ENCODE peak calls at places on chromosomes 7 and 10, in four cellular contexts. F, Z, A and G are unnamed samples. For H3K79me2, the result is how much of the 10 kb centered on the place peaks cover.

GRCh38 chr10:35940067-35940989 is 298.2 kb upstream of the FZD8 start:
- DNase-seq in A (no peak), F (peak), Z (no peak), G (peak)

GRCh38 chr10:4069491-4069890 is 284.5 kb upstream of the KLF6 start:
- DNase-seq in A (peak), F (no peak), Z (no peak), G (peak)

GRCh38 chr7:132399367-132399766 is 176.9 kb downstream of the PLXNA4 start:
- DNase-seq in F (no peak), A (no peak), Z (no peak), G (no peak)

GRCh38 chr10:75487087-75487784 is 55.8 kb downstream of the LRMDA start:
- DNase-seq in A (no peak), F (no peak), Z (no peak), G (no peak)

GRCh38 chr10:89480047-89480446 is 55.3 kb downstream of the SLC16A12 start:
- DNase-seq in F (no peak), A (no peak), Z (no peak), G (no peak)

GRCh38 chr7:121755818-121756501 is 117.0 kb upstream of the PTPRZ1 start:
- DNase-seq in Z (peak), F (no peak), A (no peak), G (peak)

GRCh38 chr7:18873674-18874341 is 243.6 kb downstream of the TWIST1 start:
- DNase-seq in F (no peak), Z (peak), A (no peak), G (peak)

GRCh38 chr10:22230331-22230833 is 12.6 kb upstream of the EBLN1 start:
- DNase-seq in Z (no peak), A (peak), F (no peak), G (peak)

GRCh38 chr7:128863433-128863989 is 855 bp downstream of the ATP6V1F start:
- DNase-seq in A (peak), Z (peak), F (peak), G (peak)

GRCh38 chr10:62831346-62831745 is 15.2 kb upstream of the EGR2 start:
- DNase-seq in A (no peak), F (no peak), Z (no peak), G (no peak)

GRCh38 chr10:114019226-114019625 is 24.4 kb upstream of the ADRB1 start:
- DNase-seq in A (no peak), F (no peak), Z (no peak), G (no peak)

GRCh38 chr7:428387-428786 is 91.3 kb downstream of the PDGFA start:
- DNase-seq in A (no peak), F (no peak), Z (no peak), G (no peak)

GRCh38 chr7:25025218-25025671 is 45.3 kb upstream of the OSBPL3 start:
- DNase-seq in Z (no peak), A (peak), F (no peak), G (peak)

GRCh38 chr10:133159611-133159949 is 439 bp upstream of the KNDC1 start:
- DNase-seq in F (no peak), Z (no peak), A (no peak), G (no peak)

GRCh38 chr10:104045151-104046089 is 40.3 kb downstream of the COL17A1 start:
- DNase-seq in Z (peak), F (peak), A (peak), G (peak)

GRCh38 chr10:30999084-30999712 is 32.5 kb downstream of the ZNF438 start:
- DNase-seq in Z (no peak), A (peak), F (no peak), G (no peak)

GRCh38 chr10:102713483-102713813 is 749 bp downstream of the ARL3 start:
- DNase-seq in Z (no peak), F (no peak), A (peak), G (no peak)

GRCh38 chr10:52639652-52640051 is 132.9 kb downstream of the MBL2 start:
- DNase-seq in A (peak), Z (no peak), F (no peak), G (no peak)

GRCh38 chr7:140581411-140581810 is 59.2 kb downstream of the DENND2A start:
- DNase-seq in Z (no peak), A (no peak), F (no peak), G (no peak)

GRCh38 chr7:120436487-120437060 is 163.6 kb downstream of the KCND2 start:
- DNase-seq in Z (no peak), A (no peak), F (no peak), G (no peak)

GRCh38 chr10:132446661-132447445 is 49.9 kb downstream of the PWWP2B start:
- DNase-seq in Z (no peak), A (peak), F (no peak), G (peak)

GRCh38 chr7:137417464-137417863 is 73.9 kb upstream of the PTN start:
- DNase-seq in A (no peak), F (no peak), Z (no peak), G (no peak)

GRCh38 chr10:132388901-132389630 is 7.9 kb upstream of the PWWP2B start:
- DNase-seq in F (no peak), A (peak), Z (peak), G (no peak)

GRCh38 chr7:158648787-158649186 is 55.8 kb downstream of the NCAPG2 start:
- DNase-seq in Z (no peak), F (no peak), A (peak), G (no peak)

GRCh38 chr7:1486571-1486970 is 17.6 kb downstream of the INTS1 start:
- DNase-seq in F (no peak), A (no peak), Z (no peak), G (no peak)

GRCh38 chr7:149147730-149148653 is 739 bp downstream of the ZNF398 start:
- DNase-seq in F (peak), A (peak), Z (no peak), G (peak)

GRCh38 chr10:119409906-119410305 is 132.6 kb downstream of the RGS10 start:
- DNase-seq in F (no peak), A (peak), Z (no peak), G (no peak)

GRCh38 chr7:1377111-1377909 is 82.0 kb downstream of the MICALL2 start:
- DNase-seq in F (no peak), A (no peak), Z (no peak), G (no peak)

GRCh38 chr10:31698169-31698890 is 230.3 kb downstream of the ARHGAP12 start:
- DNase-seq in Z (no peak), F (no peak), A (peak), G (no peak)

GRCh38 chr7:55397617-55398016 is 32.5 kb downstream of the LANCL2 start:
- DNase-seq in F (no peak), A (no peak), Z (no peak), G (no peak)

GRCh38 chr7:69451715-69452114 is 146.6 kb upstream of the AUTS2 start:
- DNase-seq in A (no peak), Z (no peak), F (no peak), G (no peak)

GRCh38 chr7:69445549-69445948 is 152.7 kb upstream of the AUTS2 start:
- DNase-seq in A (no peak), F (no peak), Z (no peak), G (peak)

GRCh38 chr7:69452797-69453196 is 145.5 kb upstream of the AUTS2 start:
- DNase-seq in A (no peak), F (no peak), Z (no peak), G (no peak)

GRCh38 chr7:69450436-69450835 is 147.8 kb upstream of the AUTS2 start:
- DNase-seq in A (no peak), Z (peak), F (no peak), G (peak)

DNA sequence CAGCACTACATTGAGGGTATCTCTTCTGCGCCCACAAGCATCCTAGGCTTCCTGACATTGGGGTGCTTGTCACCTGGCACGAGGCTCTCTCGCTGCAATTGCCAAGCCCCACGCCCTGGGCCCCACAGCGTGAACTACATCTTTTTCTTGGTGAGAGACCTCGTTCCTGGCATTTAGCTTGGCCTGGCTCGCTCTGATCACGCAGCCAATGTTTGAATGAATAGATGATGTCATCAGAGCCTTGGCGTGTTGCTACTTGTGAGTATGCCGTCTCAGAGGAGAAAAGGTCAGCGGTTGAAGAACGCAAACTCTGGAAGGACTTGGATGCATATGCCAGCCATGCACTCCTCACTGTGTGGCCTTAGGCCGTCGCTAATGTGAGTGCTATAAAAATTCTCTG is 150.2 kb upstream of the AUTS2 start:
- DNase-seq in F (no peak), Z (no peak), A (no peak), G (no peak)
- H2AK5ac ChIP-seq in F (no peak), Z (no peak), A (no peak), G (no peak)

GRCh38 chr10:909831-910230 is 21.7 kb downstream of the LARP4B start:
- DNase-seq in Z (no peak), F (no peak), A (peak), G (peak)

GRCh38 chr10:905972-906371 is 25.5 kb downstream of the LARP4B start:
- DNase-seq in F (no peak), A (no peak), Z (no peak), G (no peak)

GRCh38 chr10:905503-905902 is 26.0 kb downstream of the LARP4B start:
- DNase-seq in F (no peak), Z (no peak), A (peak), G (peak)

GRCh38 chr10:904403-904802 is 27.1 kb downstream of the LARP4B start:
- DNase-seq in A (no peak), F (no peak), Z (no peak), G (no peak)
- H2BK5ac ChIP-seq in A (no peak), F (no peak), Z (no peak), G (no peak)

DNA sequence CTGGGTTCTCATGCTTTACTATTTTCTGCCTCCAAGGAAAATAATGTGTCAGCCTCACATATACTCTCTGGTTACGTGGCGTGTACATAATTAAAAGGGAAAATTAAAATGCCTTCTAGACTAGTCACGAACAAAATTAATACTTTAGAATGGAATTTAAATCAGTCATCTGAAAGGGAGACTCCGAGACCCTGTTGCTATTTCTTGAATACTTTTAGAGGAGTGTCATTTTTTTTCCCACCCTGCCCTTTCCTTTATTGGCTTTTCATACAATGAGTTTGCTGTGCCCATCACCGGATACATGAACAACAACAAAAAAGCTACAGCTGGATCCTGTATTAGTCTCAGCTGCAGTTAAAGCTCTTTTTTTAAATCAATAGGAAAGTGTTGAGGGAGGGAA is 20.1 kb downstream of the CYTH3 start:
- DNase-seq in Z (no peak), A (no peak), F (no peak), G (no peak)
- H3K79me2 ChIP-seq in Z (under half), A (under half), F (under half), G (under half)

GRCh38 chr10:73915206-73915851 is 4.4 kb downstream of the PLAU start:
- DNase-seq in F (no peak), Z (no peak), A (peak), G (no peak)
- H2AK5ac ChIP-seq in F (no peak), Z (no peak), A (no peak), G (no peak)